ENCODE peak calls at places on chromosomes 2 and 18, in seven cellular contexts. F is stimulated activated CD8-positive, alpha-beta memory T cell treated with anti-CD3 and anti-CD28 coated beads, Interleukin-4, amount 100 ng/mL, for 4 hours; L is body of pancreas; Z is hypothalamus; J is amniotic stem cell; M is coronary artery; V is aorta. P is an unnamed sample.

GRCh38 chr18:28284132-28284531 is 107.2 kb upstream of the CDH2 start:
- DNase-seq in F (no peak), L (no peak), Z (no peak), J (peak; percentile 51), M (no peak), V (no peak), P (no peak)

GRCh38 chr2:143742631-143743030 is 613.4 kb downstream of the ARHGAP15 start:
- DNase-seq in F (no peak), L (no peak), Z (no peak), J (no peak), M (no peak), V (no peak), P (no peak)

GRCh38 chr18:37586641-37587225 is 21.1 kb upstream of the CELF4 start:
- DNase-seq in F (no peak), L (no peak), Z (no peak), J (no peak), M (no peak), V (no peak), P (no peak)

GRCh38 chr2:238955648-238956531 is 108.0 kb downstream of the TWIST2 start:
- DNase-seq in F (no peak), L (no peak), Z (no peak), J (no peak), M (no peak), V (peak; percentile 25), P (no peak)

GRCh38 chr2:64127119-64127518 is 17.1 kb downstream of the PELI1 start:
- DNase-seq in F (no peak), L (no peak), Z (no peak), J (no peak), M (no peak), V (no peak), P (no peak)

GRCh38 chr18:58668897-58669296 is 2.4 kb upstream of the MALT1 start:
- DNase-seq in F (no peak), L (no peak), Z (no peak), J (no peak), M (no peak), V (no peak), P (no peak)

GRCh38 chr2:147358375-147358774 is 486.5 kb upstream of the ACVR2A start:
- DNase-seq in F (no peak), L (no peak), Z (no peak), J (no peak), M (no peak), V (no peak), P (no peak)

GRCh38 chr2:101900375-101900774 is 91.4 kb upstream of the IL1R2 start:
- DNase-seq in F (no peak), L (no peak), Z (no peak), J (no peak), M (no peak), V (no peak), P (no peak)

GRCh38 chr18:54679318-54680149 is 88.5 kb downstream of the DYNAP start:
- DNase-seq in F (no peak), L (no peak), Z (peak; percentile 10), J (peak; percentile 49), M (no peak), V (no peak), P (peak; percentile 12)

GRCh38 chr2:54459037-54459441 is 2.9 kb downstream of the SPTBN1 start:
- DNase-seq in F (no peak), L (no peak), Z (no peak), J (no peak), M (no peak), V (no peak), P (no peak)

GRCh38 chr2:96267159-96267971 is 1.3 kb downstream of the CIAO1 start:
- DNase-seq in F (no peak), L (peak; percentile 31), Z (no peak), J (no peak), M (no peak), V (peak; percentile 83), P (no peak)

GRCh38 chr2:8061219-8061618 is 620.6 kb upstream of the ID2 start:
- DNase-seq in F (no peak), L (no peak), Z (no peak), J (no peak), M (no peak), V (no peak), P (no peak)

GRCh38 chr2:69754633-69755032 is 12.7 kb downstream of the ANXA4 start:
- DNase-seq in F (no peak), L (no peak), Z (no peak), J (no peak), M (no peak), V (no peak), P (no peak)

GRCh38 chr2:120651818-120652217 is 83.8 kb upstream of the GLI2 start:
- DNase-seq in F (no peak), L (no peak), Z (no peak), J (no peak), M (peak; percentile 22), V (no peak), P (no peak)

GRCh38 chr18:7338846-7339245 is 108.0 kb downstream of the LRRC30 start:
- DNase-seq in F (no peak), L (no peak), Z (no peak), J (no peak), M (no peak), V (no peak), P (no peak)

GRCh38 chr2:42009657-42010580 is 37.9 kb upstream of the PKDCC start:
- DNase-seq in F (no peak), L (no peak), Z (no peak), J (no peak), M (no peak), V (no peak), P (no peak)